ENCODE peak calls at places on chromosomes 11 and 22, in ten cellular contexts. P, B, O, I, V, T, C, K, E and D are unnamed samples.
A peak's percentile ranks its signal among the peaks of the same experiment; 100 is the strongest.

GRCh38 chr22:37442537-37442936 is 15.3 kb upstream of the ELFN2 start:
- DNase-seq in C (no peak), O (no peak), E (no peak), T (no peak), I (peak; percentile 61), V (no peak), P (no peak), K (peak; percentile 49), B (peak; percentile 67), D (peak; percentile 62)

GRCh38 chr11:126734752-126735151 is 265.8 kb downstream of the KIRREL3 start:
- DNase-seq in O (no peak), C (no peak), B (no peak), E (no peak), V (no peak), I (no peak), K (no peak), P (no peak), T (no peak), D (no peak)

GRCh38 chr22:19805821-19806212 is 45.2 kb downstream of the TBX1 start:
- DNase-seq in E (peak; percentile 81), I (no peak), T (no peak), P (no peak), C (no peak), B (no peak), O (no peak), K (no peak), V (no peak), D (no peak)

GRCh38 chr11:31786996-31787685 is 24.0 kb downstream of the PAX6 start:
- DNase-seq in P (no peak), E (no peak), B (peak; percentile 17), T (no peak), O (no peak), V (no peak), K (no peak), C (no peak), I (no peak), D (no peak)

GRCh38 chr22:42626951-42627625 is 12.4 kb upstream of the POLDIP3 start:
- DNase-seq in K (no peak), C (no peak), O (no peak), T (no peak), B (no peak), V (no peak), P (no peak), I (no peak), E (no peak), D (no peak)

GRCh38 chr11:14611939-14612338 is 31.7 kb upstream of the PDE3B start:
- DNase-seq in V (no peak), P (no peak), T (no peak), C (no peak), B (no peak), O (no peak), K (no peak), E (no peak), I (no peak), D (peak; percentile 8)

GRCh38 chr22:48394787-48395620 is 1432.7 kb downstream of the BRD1 start:
- DNase-seq in P (no peak), K (no peak), T (no peak), I (no peak), C (no peak), V (no peak), B (no peak), E (peak; percentile 67), O (no peak), D (no peak)

GRCh38 chr22:35930933-35931332 is 97.7 kb downstream of the RBFOX2 start:
- DNase-seq in I (peak; percentile 86), P (no peak), O (peak; percentile 68), K (peak; percentile 69), T (peak; percentile 44), B (peak; percentile 69), V (no peak), E (no peak), C (no peak), D (peak; percentile 92)

GRCh38 chr11:124793466-124794278 is 6.5 kb downstream of the MSANTD2 start:
- DNase-seq in P (no peak), O (peak; percentile 74), T (peak; percentile 61), C (no peak), E (no peak), I (peak; percentile 62), K (peak; percentile 62), V (no peak), B (peak; percentile 35), D (peak; percentile 71)

GRCh38 chr22:46577361-46578249 is 40.2 kb upstream of the CELSR1 start:
- DNase-seq in O (no peak), B (no peak), I (no peak), K (no peak), E (no peak), C (peak; percentile 35), T (peak; percentile 52), V (no peak), P (no peak), D (no peak)

GRCh38 chr22:31952459-31952858 is 8.1 kb downstream of the YWHAH start:
- DNase-seq in O (no peak), P (no peak), B (peak; percentile 94), T (no peak), V (no peak), I (peak; percentile 92), C (no peak), E (no peak), K (no peak), D (peak; percentile 92)

DNA sequence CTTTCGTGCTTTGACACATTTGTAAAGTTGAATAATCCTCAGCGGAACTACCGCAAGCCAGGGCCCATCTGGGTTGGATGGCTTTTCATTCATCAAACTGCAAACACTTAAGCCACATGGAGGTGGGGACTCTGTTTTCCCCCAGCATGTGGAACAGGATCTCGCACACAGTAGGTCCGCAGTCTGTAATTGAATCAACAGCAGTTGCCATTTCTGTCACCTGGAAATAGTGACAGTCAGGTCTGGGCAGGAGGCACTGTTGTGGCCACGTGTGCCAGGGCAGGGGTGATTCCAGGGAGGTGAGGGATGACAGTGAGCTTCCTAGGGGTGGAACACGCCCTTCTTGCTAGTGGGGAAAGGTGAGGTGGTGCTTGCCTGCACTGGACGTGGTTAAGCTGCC is 50.7 kb upstream of the ANO1 start:
- DNase-seq in B (no peak), C (no peak), T (no peak), E (peak; percentile 70), O (no peak), I (no peak), P (no peak), K (no peak), V (no peak), D (no peak)
- TF ChIP-seq CTCF in B (no peak), C (no peak), T (no peak), E (no peak), O (no peak), I (no peak), P (no peak), K (no peak), V (no peak), D (no peak)

GRCh38 chr11:65801153-65801987 is 14.5 kb downstream of the OVOL1 start:
- DNase-seq in P (no peak), O (no peak), V (no peak), E (no peak), I (no peak), K (no peak), C (no peak), B (no peak), T (no peak), D (no peak)

GRCh38 chr11:65806972-65807371 is 20.1 kb downstream of the OVOL1 start:
- DNase-seq in V (no peak), P (no peak), E (no peak), C (no peak), O (no peak), I (no peak), K (no peak), B (no peak), T (no peak), D (no peak)

GRCh38 chr11:65798882-65799281 is 12.0 kb downstream of the OVOL1 start:
- DNase-seq in T (no peak), E (no peak), K (no peak), P (no peak), I (no peak), C (no peak), B (no peak), O (no peak), V (no peak), D (no peak)

GRCh38 chr11:65803797-65804492 is 17.1 kb downstream of the OVOL1 start:
- DNase-seq in V (no peak), E (no peak), P (no peak), B (no peak), O (no peak), I (no peak), T (no peak), C (no peak), K (no peak), D (no peak)

DNA sequence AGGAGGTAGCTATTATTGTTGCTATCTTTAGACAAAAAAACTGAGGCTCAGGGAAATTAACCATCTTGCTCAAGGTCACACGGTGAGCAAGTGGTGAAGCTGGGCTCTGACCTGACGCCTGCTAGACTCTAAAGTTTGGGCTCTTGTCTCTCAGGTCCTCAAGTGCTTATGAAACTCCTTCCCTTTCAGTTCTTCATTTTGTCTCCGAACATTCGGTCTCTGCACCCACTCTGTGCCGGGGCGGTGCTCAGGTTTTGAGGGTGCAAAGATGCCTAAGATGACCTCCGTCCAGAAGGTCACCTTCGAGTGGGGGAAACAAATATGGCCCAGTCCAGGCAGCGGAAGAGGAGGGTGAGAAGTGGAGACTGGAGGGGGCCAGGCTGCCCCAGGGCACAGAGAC is 16.0 kb downstream of the OVOL1 start:
- DNase-seq in O (no peak), C (no peak), I (no peak), T (peak; percentile 83), P (no peak), K (no peak), B (no peak), V (no peak), E (no peak), D (no peak)
- TF ChIP-seq CTCF in O (no peak), C (no peak), I (no peak), T (no peak), P (no peak), K (no peak), B (no peak), V (no peak), E (no peak), D (no peak)

DNA sequence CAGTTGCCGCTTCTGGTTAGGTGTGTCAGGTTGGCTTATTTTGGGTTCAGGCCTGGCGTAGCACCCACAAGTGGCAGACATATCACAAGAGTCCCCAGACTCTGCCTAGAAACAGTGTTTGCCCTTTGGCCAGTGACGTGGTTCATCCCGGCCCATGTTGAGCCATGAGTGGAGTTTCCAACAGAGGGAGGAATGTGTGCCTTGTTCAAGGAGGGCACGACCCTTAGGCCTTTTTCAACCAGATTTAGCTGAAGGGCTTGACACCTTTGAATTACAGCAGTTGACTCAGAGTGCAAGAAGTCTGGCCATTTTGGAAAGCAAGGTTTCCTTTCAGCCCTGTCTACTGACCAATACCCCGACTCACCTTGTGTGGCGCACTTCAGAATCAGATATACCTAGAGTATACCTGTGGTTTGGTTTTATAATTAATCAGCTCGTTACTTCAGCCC is 15.1 kb upstream of the AIFM3 start:
- DNase-seq in I (no peak), O (no peak), V (no peak), B (no peak), E (no peak), P (no peak), K (no peak), T (no peak), C (peak; percentile 58), D (no peak)
- TF ChIP-seq CTCF in I (no peak), O (no peak), V (no peak), B (no peak), E (no peak), P (peak; percentile 9), K (no peak), T (no peak), C (no peak), D (no peak)

DNA sequence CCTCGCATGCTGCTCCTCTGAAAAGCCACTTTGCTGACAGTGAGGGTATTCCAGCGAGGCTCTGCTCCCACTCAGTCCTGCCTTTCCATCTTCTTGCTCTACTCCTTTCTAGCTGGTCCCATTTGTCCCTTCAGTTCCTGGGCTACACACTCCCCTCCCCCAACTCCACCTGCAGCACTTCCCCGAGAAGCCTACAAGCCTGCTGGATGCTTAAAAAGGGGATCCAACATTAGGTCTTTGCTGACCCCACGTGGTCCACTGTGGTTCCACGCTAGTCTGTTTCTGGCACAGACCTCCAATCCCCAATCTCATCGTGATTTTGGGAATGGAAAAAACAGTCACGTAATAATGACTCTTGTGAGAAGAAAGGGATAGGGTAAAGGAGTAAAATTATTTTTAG is 121.6 kb upstream of the SNX19 start:
- DNase-seq in E (no peak), P (no peak), O (no peak), V (no peak), T (no peak), B (no peak), I (peak; percentile 8), K (no peak), C (no peak), D (peak; percentile 4)
- TF ChIP-seq CTCF in E (no peak), P (no peak), O (no peak), V (no peak), T (no peak), B (no peak), I (no peak), K (no peak), C (no peak), D (peak; percentile 18)